ENCODE peak calls at places on chromosome 1, in five cellular contexts. V is WTC11, O is GM23338, Y is dorsolateral prefrontal cortex, E is endothelial cell. I is an unnamed sample.

GRCh38 chr1:245322673-245323072 is 167.9 kb downstream of the KIF26B start:
- DNase-seq in V (no peak), O (no peak), Y (no peak), E (no peak), I (no peak)

GRCh38 chr1:21165632-21166031 is 11.1 kb downstream of the EIF4G3 start:
- DNase-seq in V (no peak), O (no peak), Y (no peak), E (no peak), I (no peak)

GRCh38 chr1:167543566-167543965 is 10.0 kb downstream of the CREG1 start:
- DNase-seq in V (no peak), O (no peak), Y (no peak), E (no peak), I (no peak)

GRCh38 chr1:59070607-59071006 is 226.3 kb upstream of the FGGY start:
- DNase-seq in V (no peak), O (no peak), Y (no peak), E (no peak), I (no peak)

GRCh38 chr1:44780583-44781121 is 5.3 kb downstream of the RPS8 start:
- DNase-seq in V (no peak), O (peak), Y (no peak), E (no peak), I (no peak)

GRCh38 chr1:210291786-210292275 is 36.9 kb upstream of the HHAT start:
- DNase-seq in V (no peak), O (no peak), Y (no peak), E (peak), I (no peak)

GRCh38 chr1:35650416-35650815 is 9.1 kb upstream of the PSMB2 start:
- DNase-seq in V (no peak), O (no peak), Y (no peak), E (no peak), I (no peak)

GRCh38 chr1:47696911-47697441 is 259.1 kb downstream of the FOXD2 start:
- DNase-seq in V (no peak), O (no peak), Y (no peak), E (no peak), I (no peak)

GRCh38 chr1:236471653-236472052 is 52.1 kb upstream of the LGALS8 start:
- DNase-seq in V (no peak), O (peak), Y (no peak), E (no peak), I (no peak)

GRCh38 chr1:154081386-154082126 is 73.3 kb downstream of the NUP210L start:
- DNase-seq in V (no peak), O (no peak), Y (no peak), E (no peak), I (no peak)

GRCh38 chr1:30782361-30783243 is 25.0 kb upstream of the LAPTM5 start:
- DNase-seq in V (peak), O (peak), Y (peak), E (peak), I (peak)

GRCh38 chr1:10598088-10598712 is 123.5 kb downstream of the PEX14 start:
- DNase-seq in V (no peak), O (no peak), Y (peak), E (no peak), I (no peak)

GRCh38 chr1:227131193-227131592 is 187.1 kb downstream of the CDC42BPA start:
- DNase-seq in V (no peak), O (peak), Y (no peak), E (no peak), I (no peak)

GRCh38 chr1:40899230-40899870 is 37.2 kb upstream of the CITED4 start:
- DNase-seq in V (peak), O (peak), Y (no peak), E (no peak), I (no peak)

GRCh38 chr1:62377043-62377562 is 57.9 kb upstream of the KANK4 start:
- DNase-seq in V (no peak), O (no peak), Y (no peak), E (no peak), I (no peak)

GRCh38 chr1:52268372-52268771 is 97.6 kb downstream of the CC2D1B start:
- DNase-seq in V (peak), O (peak), Y (no peak), E (peak), I (no peak)

GRCh38 chr1:181423301-181423918 is 59.9 kb upstream of the CACNA1E start:
- DNase-seq in V (peak), O (peak), Y (peak), E (peak), I (peak)

GRCh38 chr1:202283379-202283844 is 58.3 kb downstream of the UBE2T start:
- DNase-seq in V (no peak), O (no peak), Y (no peak), E (no peak), I (no peak)

GRCh38 chr1:228305721-228306152 is 97.9 kb downstream of the OBSCN start:
- DNase-seq in V (no peak), O (no peak), Y (no peak), E (no peak), I (no peak)

GRCh38 chr1:235990376-235990795 is 74.5 kb downstream of the NID1 start:
- DNase-seq in V (no peak), O (no peak), Y (no peak), E (no peak), I (no peak)

GRCh38 chr1:106748581-106748980 is 307.9 kb upstream of the PRMT6 start:
- DNase-seq in V (no peak), O (no peak), Y (no peak), E (no peak), I (no peak)

GRCh38 chr1:10152709-10153284 is 57.6 kb upstream of the KIF1B start:
- DNase-seq in V (peak), O (peak), Y (peak), E (peak), I (no peak)

GRCh38 chr1:244796719-244797406 is 38.6 kb upstream of the COX20 start:
- DNase-seq in V (peak), O (peak), Y (peak), E (peak), I (no peak)

GRCh38 chr1:15825800-15826199 is 18.4 kb upstream of the UQCRHL start:
- DNase-seq in V (no peak), O (no peak), Y (no peak), E (no peak), I (no peak)

GRCh38 chr1:241079459-241079858 is 277.5 kb downstream of the RGS7 start:
- DNase-seq in V (no peak), O (no peak), Y (no peak), E (no peak), I (no peak)

GRCh38 chr1:12617511-12617900 is 504 bp downstream of the DHRS3 start:
- DNase-seq in V (no peak), O (peak), Y (no peak), E (no peak), I (no peak)

GRCh38 chr1:30523055-30524020 is 200.0 kb downstream of the MATN1 start:
- DNase-seq in V (no peak), O (no peak), Y (no peak), E (no peak), I (no peak)

GRCh38 chr1:155052412-155053400 is 1.6 kb downstream of the ADAM15 start:
- DNase-seq in V (no peak), O (peak), Y (no peak), E (no peak), I (no peak)

GRCh38 chr1:156703336-156703735 is 2.0 kb downstream of the CRABP2 start:
- DNase-seq in V (no peak), O (no peak), Y (no peak), E (no peak), I (no peak)

GRCh38 chr1:161440312-161440894 is 64.9 kb upstream of the FCGR2A start:
- DNase-seq in V (peak), O (peak), Y (peak), E (peak), I (peak)

GRCh38 chr1:33372677-33373076 is 51.8 kb upstream of the A3GALT2 start:
- DNase-seq in V (no peak), O (no peak), Y (no peak), E (no peak), I (no peak)

GRCh38 chr1:110601332-110601731 is 4.8 kb downstream of the KCNA2 start:
- DNase-seq in V (no peak), O (no peak), Y (no peak), E (no peak), I (no peak)

DNA sequence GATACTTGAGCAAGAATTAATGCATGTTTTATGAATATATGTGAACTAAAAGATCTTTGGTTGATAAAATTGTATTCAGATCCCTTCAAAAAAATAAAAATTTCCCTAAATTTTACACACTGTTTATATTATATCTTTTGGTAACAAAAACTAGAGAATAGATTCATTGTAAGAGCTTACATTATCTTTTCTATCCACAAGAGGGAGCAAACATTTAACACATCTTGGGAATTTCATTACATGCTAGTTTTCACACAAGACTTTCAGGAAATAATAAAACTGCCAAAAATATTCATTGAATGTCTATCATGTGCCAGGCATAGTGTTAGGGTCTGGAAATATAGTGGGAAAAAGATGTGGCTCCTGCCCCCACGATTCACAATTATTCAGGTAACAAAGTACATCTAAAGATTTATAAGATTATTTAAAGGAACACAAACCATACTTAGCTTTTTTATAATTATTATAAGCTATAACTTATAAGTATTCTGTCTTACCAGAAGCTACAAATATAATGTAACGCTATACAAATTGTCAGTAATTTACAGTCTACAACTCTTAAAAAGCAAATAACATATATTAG is 30.6 kb downstream of the FAF1 start:
- DNase-seq in V (no peak), O (peak), Y (no peak), E (no peak), I (no peak)
- TF ChIP-seq CTCF in V (no peak), O (no peak), Y (peak), E (peak), I (peak)

GRCh38 chr1:199463521-199464127 is 563.9 kb upstream of the NR5A2 start:
- DNase-seq in V (peak), O (peak), Y (no peak), E (peak), I (no peak)

GRCh38 chr1:199460933-199461332 is 566.6 kb upstream of the NR5A2 start:
- DNase-seq in V (no peak), O (peak), Y (no peak), E (no peak), I (no peak)
- TF ChIP-seq CTCF in V (no peak), O (no peak), Y (no peak), E (no peak), I (no peak)

GRCh38 chr1:19338323-19338762 is 26.2 kb downstream of the SLC66A1 start:
- DNase-seq in V (peak), O (peak), Y (no peak), E (peak), I (no peak)
- TF ChIP-seq CTCF in V (peak), O (peak), Y (no peak), E (peak), I (no peak)

GRCh38 chr1:14111121-14111520 is 411.1 kb downstream of the PRDM2 start:
- DNase-seq in V (no peak), O (peak), Y (no peak), E (no peak), I (no peak)
- TF ChIP-seq CTCF in V (no peak), O (peak), Y (no peak), E (no peak), I (no peak)

DNA sequence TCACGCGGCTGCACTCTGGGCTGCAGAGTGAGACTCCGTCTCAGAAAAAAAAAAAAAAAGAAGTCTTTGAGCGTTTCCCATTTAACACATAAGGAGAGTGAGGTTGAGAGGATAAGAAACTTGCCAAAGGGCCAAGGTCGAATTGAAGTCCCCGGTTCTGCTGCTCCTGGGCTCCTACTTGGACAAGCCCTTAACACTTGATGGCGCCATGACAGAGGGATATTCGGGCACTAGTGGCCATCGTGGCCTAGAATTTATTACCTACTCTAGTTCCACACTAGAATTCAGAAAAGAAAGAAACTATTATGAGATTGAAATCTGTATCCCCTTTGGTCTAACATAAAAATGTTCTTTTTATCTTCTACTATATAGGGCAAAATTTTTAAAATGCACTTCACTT is 65.7 kb upstream of the NEK2 start:
- DNase-seq in V (no peak), O (peak), Y (no peak), E (no peak), I (no peak)
- TF ChIP-seq CTCF in V (no peak), O (peak), Y (no peak), E (no peak), I (peak)

GRCh38 chr1:20032425-20032824 is 37.6 kb upstream of the PLA2G5 start:
- DNase-seq in V (no peak), O (no peak), Y (no peak), E (no peak), I (no peak)

GRCh38 chr1:20031161-20031560 is 38.8 kb upstream of the PLA2G5 start:
- DNase-seq in V (no peak), O (no peak), Y (no peak), E (no peak), I (no peak)

GRCh38 chr1:20029178-20029912 is 40.6 kb upstream of the PLA2G5 start:
- DNase-seq in V (no peak), O (no peak), Y (no peak), E (no peak), I (no peak)

GRCh38 chr1:20033396-20033795 is 36.6 kb upstream of the PLA2G5 start:
- DNase-seq in V (no peak), O (no peak), Y (no peak), E (no peak), I (no peak)

DNA sequence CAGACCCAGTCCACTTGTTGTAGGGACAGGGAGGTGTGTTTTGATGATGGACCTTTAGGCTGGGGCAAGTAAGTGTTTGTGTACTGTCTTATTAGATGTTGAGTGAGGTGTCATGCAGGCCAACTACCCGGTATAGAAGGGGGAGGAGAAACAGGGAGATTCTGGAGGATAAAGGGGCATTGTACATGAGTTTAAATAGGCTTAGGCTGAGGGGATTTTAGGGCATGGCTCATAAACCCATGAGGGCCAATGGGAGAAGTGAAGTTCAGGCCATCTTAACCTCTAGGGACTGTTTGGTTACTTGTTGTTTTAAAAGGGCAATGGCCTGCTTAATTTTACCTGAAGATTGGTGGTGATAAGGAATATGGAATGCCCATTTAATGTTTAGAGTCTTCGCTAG is 38.2 kb upstream of the PLA2G5 start:
- DNase-seq in V (no peak), O (no peak), Y (no peak), E (no peak), I (no peak)
- TF ChIP-seq CTCF in V (no peak), O (no peak), Y (no peak), E (no peak), I (no peak)